ENCODE peak calls at places on chromosomes 2 and 18, in six cellular contexts. One of them, this sample, is unnamed.

GRCh38 chr18:45464619-45465018 is 150.7 kb upstream of the SLC14A2 start:
- DNase-seq in cardiac muscle cell: no peak
- DNase-seq in AG04450: no peak
- DNase-seq in stomach: no peak
- DNase-seq in pancreas: no peak
- DNase-seq in coronary artery: no peak
- DNase-seq in this sample: no peak

GRCh38 chr2:148048475-148049221 is 27.8 kb downstream of the MBD5 start:
- DNase-seq in coronary artery: no peak
- DNase-seq in pancreas: no peak
- DNase-seq in AG04450: no peak
- DNase-seq in stomach: no peak
- DNase-seq in cardiac muscle cell: peak; percentile 18
- DNase-seq in this sample: no peak

GRCh38 chr2:63035686-63036085 is 14.9 kb upstream of the OTX1 start:
- DNase-seq in AG04450: no peak
- DNase-seq in cardiac muscle cell: no peak
- DNase-seq in stomach: no peak
- DNase-seq in coronary artery: no peak
- DNase-seq in pancreas: no peak
- DNase-seq in this sample: no peak

GRCh38 chr2:189751080-189751658 is 11.4 kb downstream of the OSGEPL1 start:
- DNase-seq in coronary artery: no peak
- DNase-seq in pancreas: no peak
- DNase-seq in stomach: peak; percentile 32
- DNase-seq in cardiac muscle cell: peak; percentile 42
- DNase-seq in AG04450: no peak
- DNase-seq in this sample: no peak

GRCh38 chr2:197191948-197192338 is 118.6 kb downstream of the ANKRD44 start:
- DNase-seq in stomach: no peak
- DNase-seq in pancreas: no peak
- DNase-seq in coronary artery: no peak
- DNase-seq in cardiac muscle cell: no peak
- DNase-seq in AG04450: no peak
- DNase-seq in this sample: no peak

GRCh38 chr18:63550068-63550467 is 7.9 kb downstream of the SERPINB12 start:
- DNase-seq in AG04450: no peak
- DNase-seq in pancreas: no peak
- DNase-seq in coronary artery: no peak
- DNase-seq in stomach: no peak
- DNase-seq in cardiac muscle cell: no peak
- DNase-seq in this sample: no peak

GRCh38 chr2:11669454-11670291 is at the start of gene NTSR2:
- DNase-seq in stomach: peak; percentile 62
- DNase-seq in pancreas: peak; percentile 86
- DNase-seq in coronary artery: no peak
- DNase-seq in AG04450: no peak
- DNase-seq in cardiac muscle cell: peak; percentile 74
- DNase-seq in this sample: no peak

GRCh38 chr2:129673234-129673633 is 306.2 kb upstream of the RAB6C start:
- DNase-seq in cardiac muscle cell: no peak
- DNase-seq in pancreas: no peak
- DNase-seq in coronary artery: no peak
- DNase-seq in stomach: no peak
- DNase-seq in AG04450: no peak
- DNase-seq in this sample: no peak

GRCh38 chr2:3959372-3959771 is 256.0 kb downstream of the DCDC2C start:
- DNase-seq in stomach: no peak
- DNase-seq in coronary artery: no peak
- DNase-seq in cardiac muscle cell: peak; percentile 33
- DNase-seq in AG04450: no peak
- DNase-seq in pancreas: no peak
- DNase-seq in this sample: no peak

GRCh38 chr2:230932556-230933511 is 7.8 kb upstream of the GPR55 start:
- DNase-seq in pancreas: no peak
- DNase-seq in AG04450: no peak
- DNase-seq in stomach: peak; percentile 26
- DNase-seq in cardiac muscle cell: peak; percentile 93
- DNase-seq in coronary artery: peak; percentile 73
- DNase-seq in this sample: peak; percentile 48

GRCh38 chr2:37654932-37655331 is 16.5 kb downstream of the CDC42EP3 start:
- DNase-seq in stomach: no peak
- DNase-seq in cardiac muscle cell: peak; percentile 71
- DNase-seq in coronary artery: no peak
- DNase-seq in AG04450: no peak
- DNase-seq in pancreas: no peak
- DNase-seq in this sample: no peak

GRCh38 chr2:121707344-121707919 is 29.2 kb downstream of the NIFK start:
- DNase-seq in AG04450: no peak
- DNase-seq in pancreas: no peak
- DNase-seq in stomach: no peak
- DNase-seq in coronary artery: no peak
- DNase-seq in cardiac muscle cell: no peak
- DNase-seq in this sample: no peak

GRCh38 chr2:47219970-47220369 is 64.9 kb upstream of the STPG4 start:
- DNase-seq in coronary artery: no peak
- DNase-seq in stomach: no peak
- DNase-seq in cardiac muscle cell: no peak
- DNase-seq in pancreas: no peak
- DNase-seq in AG04450: no peak
- DNase-seq in this sample: no peak

GRCh38 chr2:43397821-43398220 is 171.4 kb upstream of the ZFP36L2 start:
- DNase-seq in AG04450: no peak
- DNase-seq in cardiac muscle cell: no peak
- DNase-seq in stomach: no peak
- DNase-seq in coronary artery: no peak
- DNase-seq in pancreas: no peak
- DNase-seq in this sample: no peak

GRCh38 chr2:171702781-171703556 is 15.7 kb downstream of the DYNC1I2 start:
- DNase-seq in AG04450: no peak
- DNase-seq in coronary artery: no peak
- DNase-seq in cardiac muscle cell: peak; percentile 19
- DNase-seq in stomach: no peak
- DNase-seq in pancreas: no peak
- DNase-seq in this sample: no peak

GRCh38 chr2:29059612-29060011 is 14.7 kb downstream of the PCARE start:
- DNase-seq in AG04450: no peak
- DNase-seq in pancreas: no peak
- DNase-seq in cardiac muscle cell: no peak
- DNase-seq in stomach: no peak
- DNase-seq in coronary artery: no peak
- DNase-seq in this sample: no peak

GRCh38 chr2:57278451-57278850 is 768.2 kb upstream of the VRK2 start:
- DNase-seq in cardiac muscle cell: no peak
- DNase-seq in AG04450: no peak
- DNase-seq in pancreas: no peak
- DNase-seq in stomach: no peak
- DNase-seq in coronary artery: no peak
- DNase-seq in this sample: no peak

GRCh38 chr2:85959826-85960225 is 71.0 kb upstream of the ST3GAL5 start:
- DNase-seq in AG04450: no peak
- DNase-seq in coronary artery: no peak
- DNase-seq in cardiac muscle cell: no peak
- DNase-seq in pancreas: no peak
- DNase-seq in stomach: no peak
- DNase-seq in this sample: no peak
- H3K27ac ChIP-seq in AG04450: no peak overlapping the region
- H3K27ac ChIP-seq in coronary artery: no peak overlapping the region
- H3K27ac ChIP-seq in cardiac muscle cell: no peak overlapping the region
- H3K27ac ChIP-seq in pancreas: no peak overlapping the region
- H3K27ac ChIP-seq in stomach: no peak overlapping the region
- H3K27ac ChIP-seq in this sample: no peak overlapping the region

DNA sequence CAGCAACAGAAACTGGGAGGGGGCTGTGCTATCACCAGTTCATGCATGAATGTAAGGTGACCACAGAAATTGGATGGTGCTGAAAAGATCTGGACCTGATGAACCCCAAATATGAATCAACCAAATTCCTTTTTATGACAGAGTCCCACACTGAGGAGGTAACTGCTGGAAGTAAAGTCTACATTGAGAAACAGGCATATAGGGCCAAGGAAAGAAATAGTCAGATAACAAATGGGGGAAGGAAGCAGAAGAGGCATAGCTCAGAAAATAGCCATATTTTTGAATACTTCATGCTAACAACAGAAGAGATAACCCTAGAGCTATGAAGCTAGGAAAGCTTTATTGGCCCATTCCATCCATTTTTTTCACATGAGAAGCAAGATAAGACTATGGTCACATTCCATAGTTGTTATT is 25.8 kb downstream of the ZC3H6 start:
- DNase-seq in stomach: no peak
- DNase-seq in pancreas: no peak
- DNase-seq in coronary artery: no peak
- DNase-seq in cardiac muscle cell: peak; percentile 92
- DNase-seq in AG04450: no peak
- DNase-seq in this sample: no peak
- H3K27ac ChIP-seq in stomach: no peak overlapping the region
- H3K27ac ChIP-seq in pancreas: no peak overlapping the region
- H3K27ac ChIP-seq in coronary artery: peak overlapping the region; percentile 42
- H3K27ac ChIP-seq in cardiac muscle cell: no peak overlapping the region
- H3K27ac ChIP-seq in AG04450: no peak overlapping the region
- H3K27ac ChIP-seq in this sample: no peak overlapping the region

GRCh38 chr2:174984561-174984960 is 20.6 kb downstream of the CHN1 start:
- DNase-seq in coronary artery: no peak
- DNase-seq in AG04450: no peak
- DNase-seq in stomach: no peak
- DNase-seq in cardiac muscle cell: no peak
- DNase-seq in pancreas: no peak
- DNase-seq in this sample: no peak
- H3K27ac ChIP-seq in coronary artery: no peak overlapping the region
- H3K27ac ChIP-seq in AG04450: no peak overlapping the region
- H3K27ac ChIP-seq in stomach: no peak overlapping the region
- H3K27ac ChIP-seq in cardiac muscle cell: no peak overlapping the region
- H3K27ac ChIP-seq in pancreas: no peak overlapping the region
- H3K27ac ChIP-seq in this sample: peak overlapping the region; percentile 64

DNA sequence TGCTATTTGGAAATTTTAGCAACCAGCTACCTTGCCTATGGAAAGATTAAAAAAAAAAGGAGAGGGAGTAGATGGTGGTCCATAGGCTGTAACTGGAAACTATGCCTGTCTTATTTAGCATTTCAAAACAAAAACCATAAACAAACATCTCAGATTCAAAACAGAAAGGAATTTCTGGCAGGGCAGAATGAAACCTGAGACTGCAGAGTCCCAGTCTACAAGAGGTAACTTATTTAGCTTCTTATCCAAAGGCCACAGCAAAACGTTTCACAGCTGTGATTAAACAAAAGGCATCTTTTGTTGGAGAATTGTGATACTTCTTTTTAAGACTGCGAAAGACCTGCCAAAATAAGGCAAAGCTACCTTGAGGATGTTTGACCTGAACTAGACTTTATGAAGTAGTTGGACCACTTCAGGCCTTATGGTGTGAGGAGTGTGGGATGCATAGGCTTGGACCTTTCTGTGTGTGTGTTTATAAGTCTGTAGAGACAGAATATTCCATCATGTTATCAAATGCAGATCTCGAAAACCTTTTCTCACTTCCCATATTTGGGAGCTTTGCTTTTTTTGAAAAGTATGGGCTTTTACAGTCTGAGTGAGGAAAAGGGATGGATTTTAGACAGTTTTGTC is 11.0 kb downstream of the CRIM1 start:
- DNase-seq in coronary artery: no peak
- DNase-seq in stomach: no peak
- DNase-seq in pancreas: no peak
- DNase-seq in AG04450: no peak
- DNase-seq in cardiac muscle cell: no peak
- DNase-seq in this sample: no peak
- H3K27ac ChIP-seq in coronary artery: peak overlapping the region; percentile 63
- H3K27ac ChIP-seq in stomach: no peak overlapping the region
- H3K27ac ChIP-seq in pancreas: no peak overlapping the region
- H3K27ac ChIP-seq in AG04450: no peak overlapping the region
- H3K27ac ChIP-seq in cardiac muscle cell: no peak overlapping the region
- H3K27ac ChIP-seq in this sample: no peak overlapping the region

GRCh38 chr2:107027797-107028196 is 141.8 kb upstream of the ST6GAL2 start:
- DNase-seq in stomach: no peak
- DNase-seq in AG04450: no peak
- DNase-seq in cardiac muscle cell: no peak
- DNase-seq in coronary artery: no peak
- DNase-seq in pancreas: no peak
- DNase-seq in this sample: no peak

GRCh38 chr2:107025869-107026380 is 140.0 kb upstream of the ST6GAL2 start:
- DNase-seq in AG04450: no peak
- DNase-seq in coronary artery: no peak
- DNase-seq in cardiac muscle cell: no peak
- DNase-seq in stomach: no peak
- DNase-seq in pancreas: no peak
- DNase-seq in this sample: no peak

GRCh38 chr2:107025291-107025857 is 139.4 kb upstream of the ST6GAL2 start:
- DNase-seq in coronary artery: no peak
- DNase-seq in stomach: no peak
- DNase-seq in pancreas: no peak
- DNase-seq in AG04450: no peak
- DNase-seq in cardiac muscle cell: no peak
- DNase-seq in this sample: no peak

DNA sequence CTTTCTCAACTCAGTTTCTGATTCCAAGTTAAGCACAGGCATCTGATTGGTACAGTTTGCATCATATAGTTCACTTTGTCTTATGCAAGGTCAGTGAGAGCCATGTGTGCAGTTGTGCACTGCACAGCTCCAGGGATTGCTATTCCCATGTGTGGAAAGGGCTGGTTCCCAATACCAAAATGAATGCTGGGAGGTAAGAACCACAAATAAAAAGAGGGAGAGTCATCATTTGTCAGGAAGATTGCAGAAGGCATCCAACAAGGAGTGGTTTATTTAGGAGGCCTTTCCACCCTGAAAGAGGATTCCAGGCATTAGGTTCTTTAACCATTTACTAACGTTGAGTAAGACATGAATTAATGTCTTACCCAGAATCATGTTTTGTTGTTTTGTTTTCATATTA is 141.2 kb upstream of the ST6GAL2 start:
- DNase-seq in cardiac muscle cell: no peak
- DNase-seq in AG04450: no peak
- DNase-seq in stomach: no peak
- DNase-seq in pancreas: no peak
- DNase-seq in coronary artery: no peak
- DNase-seq in this sample: no peak
- H3K27ac ChIP-seq in cardiac muscle cell: no peak overlapping the region
- H3K27ac ChIP-seq in AG04450: no peak overlapping the region
- H3K27ac ChIP-seq in stomach: no peak overlapping the region
- H3K27ac ChIP-seq in pancreas: no peak overlapping the region
- H3K27ac ChIP-seq in coronary artery: no peak overlapping the region
- H3K27ac ChIP-seq in this sample: no peak overlapping the region

GRCh38 chr2:110099471-110100225 is 16.0 kb downstream of the MALL start:
- DNase-seq in pancreas: no peak
- DNase-seq in AG04450: no peak
- DNase-seq in coronary artery: peak; percentile 52
- DNase-seq in cardiac muscle cell: no peak
- DNase-seq in stomach: no peak
- DNase-seq in this sample: no peak

GRCh38 chr2:110101911-110102774 is 13.5 kb downstream of the MALL start:
- DNase-seq in stomach: no peak
- DNase-seq in cardiac muscle cell: no peak
- DNase-seq in AG04450: no peak
- DNase-seq in pancreas: no peak
- DNase-seq in coronary artery: no peak
- DNase-seq in this sample: no peak

GRCh38 chr2:110099036-110099420 is 16.6 kb downstream of the MALL start:
- DNase-seq in coronary artery: peak; percentile 52
- DNase-seq in stomach: no peak
- DNase-seq in pancreas: no peak
- DNase-seq in AG04450: no peak
- DNase-seq in cardiac muscle cell: peak; percentile 13
- DNase-seq in this sample: no peak

GRCh38 chr2:110103060-110103961 is 12.3 kb downstream of the MALL start:
- DNase-seq in pancreas: no peak
- DNase-seq in stomach: no peak
- DNase-seq in coronary artery: peak; percentile 66
- DNase-seq in AG04450: no peak
- DNase-seq in cardiac muscle cell: no peak
- DNase-seq in this sample: no peak

GRCh38 chr2:110101280-110101844 is 14.3 kb downstream of the MALL start:
- DNase-seq in stomach: peak; percentile 91
- DNase-seq in coronary artery: peak; percentile 96
- DNase-seq in cardiac muscle cell: peak; percentile 100
- DNase-seq in AG04450: peak; percentile 98
- DNase-seq in pancreas: peak; percentile 87
- DNase-seq in this sample: peak; percentile 34
- H3K27ac ChIP-seq in stomach: peak overlapping the region; percentile 87
- H3K27ac ChIP-seq in coronary artery: peak overlapping the region; percentile 91
- H3K27ac ChIP-seq in cardiac muscle cell: no peak overlapping the region
- H3K27ac ChIP-seq in AG04450: peak overlapping the region; percentile 99
- H3K27ac ChIP-seq in pancreas: peak overlapping the region; percentile 54
- H3K27ac ChIP-seq in this sample: peak overlapping the region; percentile 12

This sample was measured in dorsolateral prefrontal cortex.